ENCODE peak calls at places on chromosomes 12 and 14, in four cellular contexts. One of them, this sample, is unnamed.

GRCh38 chr14:47422191-47422590 is 253.2 kb downstream of the MDGA2 start:
- DNase-seq in ACHN: no peak
- DNase-seq in fibroblast of lung: no peak
- DNase-seq in germinal center: no peak
- DNase-seq in this sample: no peak

GRCh38 chr12:92469837-92470236 is 233.0 kb upstream of the PLEKHG7 start:
- DNase-seq in ACHN: no peak
- DNase-seq in fibroblast of lung: peak
- DNase-seq in germinal center: no peak
- DNase-seq in this sample: no peak

GRCh38 chr12:8052679-8053078 is 13.5 kb downstream of the C3AR1 start:
- DNase-seq in ACHN: no peak
- DNase-seq in fibroblast of lung: no peak
- DNase-seq in germinal center: no peak
- DNase-seq in this sample: no peak

GRCh38 chr14:44767646-44768173 is 194.0 kb downstream of the KLHL28 start:
- DNase-seq in germinal center: no peak
- DNase-seq in fibroblast of lung: no peak
- DNase-seq in ACHN: no peak
- DNase-seq in this sample: no peak

GRCh38 chr12:45756666-45757065 is 27.2 kb downstream of the ARID2 start:
- DNase-seq in fibroblast of lung: peak
- DNase-seq in germinal center: no peak
- DNase-seq in ACHN: no peak
- DNase-seq in this sample: no peak

GRCh38 chr14:67441672-67442071 is 29.7 kb upstream of the PLEK2 start:
- DNase-seq in fibroblast of lung: no peak
- DNase-seq in germinal center: no peak
- DNase-seq in ACHN: no peak
- DNase-seq in this sample: no peak

GRCh38 chr14:92531151-92531873 is 17.7 kb downstream of the RIN3 start:
- DNase-seq in ACHN: no peak
- DNase-seq in germinal center: no peak
- DNase-seq in fibroblast of lung: no peak
- DNase-seq in this sample: no peak

GRCh38 chr12:5562581-5562980 is 130.7 kb downstream of the NTF3 start:
- DNase-seq in germinal center: no peak
- DNase-seq in fibroblast of lung: no peak
- DNase-seq in ACHN: no peak
- DNase-seq in this sample: no peak

GRCh38 chr12:50604640-50604920 is 99.8 kb downstream of the DIP2B start:
- DNase-seq in ACHN: no peak
- DNase-seq in fibroblast of lung: no peak
- DNase-seq in germinal center: no peak
- DNase-seq in this sample: no peak

GRCh38 chr12:119783787-119784186 is 93.3 kb downstream of the CIT start:
- DNase-seq in fibroblast of lung: no peak
- DNase-seq in germinal center: no peak
- DNase-seq in ACHN: no peak
- DNase-seq in this sample: no peak

GRCh38 chr12:114918535-114919233 is 234.7 kb upstream of the TBX3 start:
- DNase-seq in ACHN: peak
- DNase-seq in germinal center: no peak
- DNase-seq in fibroblast of lung: peak
- DNase-seq in this sample: no peak

GRCh38 chr12:91138337-91138905 is 27.1 kb upstream of the LUM start:
- DNase-seq in ACHN: no peak
- DNase-seq in fibroblast of lung: peak
- DNase-seq in germinal center: no peak
- DNase-seq in this sample: no peak

GRCh38 chr12:132618683-132619043 is at the start of gene P2RX2:
- DNase-seq in fibroblast of lung: no peak
- DNase-seq in germinal center: no peak
- DNase-seq in ACHN: no peak
- DNase-seq in this sample: no peak

GRCh38 chr12:63826002-63826585 is 18.4 kb upstream of the SRGAP1 start:
- DNase-seq in germinal center: peak
- DNase-seq in fibroblast of lung: peak
- DNase-seq in ACHN: peak
- DNase-seq in this sample: peak

GRCh38 chr12:55467836-55468235 is 2.1 kb downstream of the OR6C70 start:
- DNase-seq in germinal center: peak
- DNase-seq in fibroblast of lung: no peak
- DNase-seq in ACHN: no peak
- DNase-seq in this sample: no peak

GRCh38 chr12:113065126-113066007 is 8.8 kb downstream of the DTX1 start:
- DNase-seq in germinal center: peak
- DNase-seq in fibroblast of lung: no peak
- DNase-seq in ACHN: peak
- DNase-seq in this sample: no peak

GRCh38 chr14:39474416-39474911 is 42.2 kb upstream of the FBXO33 start:
- DNase-seq in fibroblast of lung: peak
- DNase-seq in germinal center: no peak
- DNase-seq in ACHN: no peak
- DNase-seq in this sample: no peak

This sample was measured in NCI-H1105 treated with DMSO at 0.1 percent for 48 hours.